ENCODE peak calls at places on chromosomes 11 and 22, in nine cellular contexts. W, E, V, K, F, H, G, I and C are unnamed samples.
A peak's percentile ranks its signal among the peaks of the same experiment; 100 is the strongest.

GRCh38 chr11:83979593-83979992 is 693.4 kb upstream of the CCDC90B start:
- DNase-seq in W (no peak), E (no peak), V (no peak), K (no peak), F (no peak), H (no peak), G (no peak), I (no peak), C (no peak)

GRCh38 chr11:115377882-115378296 is 126.3 kb downstream of the CADM1 start:
- DNase-seq in W (no peak), E (no peak), V (no peak), K (no peak), F (no peak), H (no peak), G (no peak), I (no peak), C (no peak)

GRCh38 chr11:67024410-67024809 is 1.5 kb downstream of the SYT12 start:
- DNase-seq in W (no peak), E (no peak), V (no peak), K (peak; percentile 59), F (no peak), H (no peak), G (no peak), I (no peak), C (no peak)

GRCh38 chr11:70699294-70700221 is 301.2 kb downstream of the CTTN start:
- DNase-seq in W (no peak), E (no peak), V (no peak), K (peak; percentile 10), F (no peak), H (no peak), G (no peak), I (no peak), C (no peak)

GRCh38 chr11:68890490-68891231 is 13.0 kb downstream of the MRPL21 start:
- DNase-seq in W (peak; percentile 52), E (peak; percentile 83), V (peak; percentile 36), K (no peak), F (peak; percentile 84), H (peak; percentile 48), G (peak; percentile 97), I (peak; percentile 31), C (no peak)

GRCh38 chr22:33779243-33779642 is 141.0 kb downstream of the LARGE1 start:
- DNase-seq in W (no peak), E (no peak), V (peak; percentile 25), K (no peak), F (no peak), H (no peak), G (no peak), I (no peak), C (no peak)

GRCh38 chr11:108870373-108871020 is 205.6 kb downstream of the DDX10 start:
- DNase-seq in W (no peak), E (no peak), V (no peak), K (no peak), F (no peak), H (no peak), G (no peak), I (no peak), C (peak; percentile 34)

GRCh38 chr11:93567406-93567819 is 24.2 kb upstream of the SMCO4 start:
- DNase-seq in W (no peak), E (peak; percentile 77), V (peak; percentile 50), K (no peak), F (peak; percentile 90), H (peak; percentile 79), G (peak; percentile 94), I (no peak), C (no peak)

GRCh38 chr11:120977470-120977869 is 46.4 kb upstream of the TBCEL start:
- DNase-seq in W (no peak), E (no peak), V (no peak), K (no peak), F (no peak), H (no peak), G (no peak), I (no peak), C (no peak)

GRCh38 chr11:122808494-122808893 is 29.8 kb upstream of the CRTAM start:
- DNase-seq in W (no peak), E (no peak), V (no peak), K (peak; percentile 30), F (no peak), H (no peak), G (no peak), I (no peak), C (no peak)

GRCh38 chr11:92861641-92862040 is 107.8 kb upstream of the MTNR1B start:
- DNase-seq in W (no peak), E (no peak), V (no peak), K (no peak), F (no peak), H (no peak), G (no peak), I (peak; percentile 24), C (no peak)

GRCh38 chr11:120336641-120337132 is 474 bp downstream of the ARHGEF12 start:
- DNase-seq in W (peak; percentile 68), E (no peak), V (peak; percentile 62), K (peak; percentile 53), F (no peak), H (peak; percentile 53), G (no peak), I (peak; percentile 78), C (no peak)

GRCh38 chr11:66637557-66638176 is 836 bp upstream of the RBM4 start:
- DNase-seq in W (no peak), E (no peak), V (no peak), K (no peak), F (no peak), H (no peak), G (no peak), I (no peak), C (no peak)

GRCh38 chr11:114367244-114367957 is 32.9 kb downstream of the C11orf71 start:
- DNase-seq in W (no peak), E (no peak), V (no peak), K (no peak), F (no peak), H (no peak), G (no peak), I (no peak), C (no peak)

GRCh38 chr22:32815059-32815458 is 13.6 kb downstream of the TIMP3 start:
- DNase-seq in W (no peak), E (no peak), V (no peak), K (no peak), F (no peak), H (no peak), G (peak; percentile 48), I (no peak), C (no peak)

GRCh38 chr11:111923951-111924350 is 5.2 kb downstream of the C11orf52 start:
- DNase-seq in W (no peak), E (no peak), V (no peak), K (no peak), F (no peak), H (no peak), G (no peak), I (no peak), C (no peak)

GRCh38 chr11:111930472-111930871 is 6.7 kb upstream of the DIXDC1 start:
- DNase-seq in W (no peak), E (no peak), V (no peak), K (no peak), F (no peak), H (no peak), G (no peak), I (no peak), C (no peak)

GRCh38 chr11:111925953-111926352 is 7.2 kb downstream of the C11orf52 start:
- DNase-seq in W (no peak), E (no peak), V (no peak), K (no peak), F (no peak), H (no peak), G (no peak), I (no peak), C (no peak)

GRCh38 chr11:111923351-111923788 is 4.7 kb downstream of the C11orf52 start:
- DNase-seq in W (no peak), E (no peak), V (no peak), K (no peak), F (no peak), H (no peak), G (no peak), I (no peak), C (no peak)

GRCh38 chr11:111926505-111927391 is 8.0 kb downstream of the C11orf52 start:
- DNase-seq in W (peak; percentile 98), E (peak; percentile 91), V (peak; percentile 97), K (peak; percentile 97), F (peak; percentile 97), H (peak; percentile 97), G (peak; percentile 98), I (peak; percentile 99), C (peak; percentile 95)
- TF ChIP-seq CTCF in W (no peak), E (peak; percentile 24), V (no peak), K (peak; percentile 13), F (no peak), H (peak; percentile 21), G (peak; percentile 45), I (no peak), C (no peak)

GRCh38 chr22:49238181-49239141 is 589.2 kb downstream of the BRD1 start:
- DNase-seq in W (no peak), E (no peak), V (no peak), K (no peak), F (no peak), H (no peak), G (peak; percentile 50), I (no peak), C (no peak)
- H3K9me3 ChIP-seq in W (no peaks in the 10 kb centered on the region), E (no peaks in the 10 kb centered on the region), V (no peaks in the 10 kb centered on the region), K (no peaks in the 10 kb centered on the region), F (no peaks in the 10 kb centered on the region), H (no peaks in the 10 kb centered on the region), G (no peaks in the 10 kb centered on the region), I (no peaks in the 10 kb centered on the region), C (peaks cover 88% of the 10 kb centered on the region)

GRCh38 chr11:19352072-19352735 is 111.5 kb upstream of the E2F8 start:
- DNase-seq in W (no peak), E (no peak), V (no peak), K (no peak), F (no peak), H (no peak), G (no peak), I (no peak), C (no peak)
- H3K4me3 ChIP-seq in W (no peak overlapping the region), E (no peak overlapping the region), V (no peak overlapping the region), K (no peak overlapping the region), F (no peak overlapping the region), H (no peak overlapping the region), G (no peak overlapping the region), I (no peak overlapping the region), C (no peak overlapping the region)

GRCh38 chr11:16942917-16943316 is 71.3 kb downstream of the PLEKHA7 start:
- DNase-seq in W (no peak), E (no peak), V (no peak), K (no peak), F (no peak), H (no peak), G (no peak), I (no peak), C (no peak)

GRCh38 chr11:16946477-16947282 is 67.5 kb downstream of the PLEKHA7 start:
- DNase-seq in W (no peak), E (no peak), V (no peak), K (no peak), F (no peak), H (no peak), G (no peak), I (no peak), C (no peak)

GRCh38 chr11:16942342-16942741 is 71.9 kb downstream of the PLEKHA7 start:
- DNase-seq in W (no peak), E (no peak), V (no peak), K (no peak), F (no peak), H (no peak), G (no peak), I (no peak), C (no peak)

GRCh38 chr11:16941935-16942334 is 72.3 kb downstream of the PLEKHA7 start:
- DNase-seq in W (no peak), E (no peak), V (no peak), K (no peak), F (no peak), H (no peak), G (no peak), I (no peak), C (no peak)

GRCh38 chr11:16945671-16946469 is 68.3 kb downstream of the PLEKHA7 start:
- DNase-seq in W (peak; percentile 58), E (no peak), V (peak; percentile 72), K (peak; percentile 45), F (peak; percentile 73), H (peak; percentile 73), G (no peak), I (peak; percentile 86), C (no peak)
- TF ChIP-seq CTCF in W (peak; percentile 63), E (peak; percentile 29), V (peak; percentile 55), K (peak; percentile 71), F (peak; percentile 46), H (peak; percentile 88), G (peak; percentile 25), I (peak; percentile 75), C (peak; percentile 56)